ENCODE peak calls at places on chromosomes 3 and 15, in nine cellular contexts. G is naive B cell; J is stimulated activated CD8-positive, alpha-beta memory T cell treated with anti-CD3 and anti-CD28 coated beads, Interleukin-4, amount 100 ng/mL, for 48 hours; L is activated T-cell treated with anti-CD3 and anti-CD28 coated beads, Interleukin-2, amount 50 U/mL, for 1 hour; E is HCEC 1CT; B is Right ventricle myocardium superior; R is T-helper 2 cell; Z is amniotic epithelial cell; D is Calu3. X is an unnamed sample.

GRCh38 chr3:129597792-129598381 is 8.6 kb downstream of the PLXND1 start:
- DNase-seq in G (no peak), J (no peak), L (no peak), E (no peak), B (no peak), R (no peak), Z (no peak), D (no peak), X (no peak)

GRCh38 chr3:25663324-25664065 is 1.2 kb downstream of the TOP2B start:
- DNase-seq in G (peak; percentile 58), J (peak; percentile 35), L (peak; percentile 31), E (peak; percentile 33), B (no peak), R (no peak), Z (peak; percentile 24), D (peak; percentile 52), X (no peak)

GRCh38 chr15:64847448-64847847 is 5.7 kb downstream of the PLEKHO2 start:
- DNase-seq in G (no peak), J (no peak), L (no peak), E (no peak), B (peak; percentile 39), R (no peak), Z (no peak), D (no peak), X (no peak)

GRCh38 chr3:24254649-24255048 is 240.0 kb downstream of the THRB start:
- DNase-seq in G (no peak), J (no peak), L (no peak), E (peak; percentile 95), B (no peak), R (no peak), Z (peak; percentile 66), D (no peak), X (no peak)

GRCh38 chr3:111810909-111811308 is 48.2 kb upstream of the PHLDB2 start:
- DNase-seq in G (no peak), J (no peak), L (no peak), E (peak; percentile 85), B (no peak), R (no peak), Z (peak; percentile 91), D (no peak), X (no peak)

GRCh38 chr3:153443961-153444360 is 281.9 kb downstream of the RAP2B start:
- DNase-seq in G (no peak), J (no peak), L (no peak), E (peak; percentile 21), B (no peak), R (no peak), Z (peak; percentile 6), D (peak; percentile 8), X (no peak)

GRCh38 chr3:123881771-123882170 is 2.4 kb downstream of the MYLK start:
- DNase-seq in G (no peak), J (no peak), L (no peak), E (no peak), B (no peak), R (no peak), Z (no peak), D (no peak), X (no peak)

GRCh38 chr3:195587406-195587805 is 3.7 kb upstream of the APOD start:
- DNase-seq in G (no peak), J (no peak), L (no peak), E (no peak), B (no peak), R (no peak), Z (no peak), D (no peak), X (no peak)

GRCh38 chr15:74441248-74441939 is 7.6 kb upstream of the SEMA7A start:
- DNase-seq in G (no peak), J (no peak), L (no peak), E (no peak), B (no peak), R (no peak), Z (no peak), D (no peak), X (no peak)

GRCh38 chr3:150237490-150237889 is 170.6 kb upstream of the TSC22D2 start:
- DNase-seq in G (no peak), J (no peak), L (no peak), E (peak; percentile 71), B (no peak), R (no peak), Z (peak; percentile 97), D (no peak), X (no peak)

GRCh38 chr3:110971010-110971585 is 100.5 kb upstream of the NECTIN3 start:
- DNase-seq in G (no peak), J (no peak), L (no peak), E (no peak), B (no peak), R (no peak), Z (no peak), D (no peak), X (no peak)

GRCh38 chr15:67839358-67839928 is 402 bp downstream of the RNU6-1 start:
- DNase-seq in G (peak; percentile 65), J (peak; percentile 40), L (peak; percentile 50), E (peak; percentile 51), B (no peak), R (no peak), Z (peak; percentile 53), D (no peak), X (no peak)

GRCh38 chr3:114417265-114417664 is 123.4 kb downstream of the TIGIT start:
- DNase-seq in G (no peak), J (no peak), L (no peak), E (no peak), B (no peak), R (no peak), Z (no peak), D (no peak), X (no peak)

GRCh38 chr15:82699726-82700125 is 9.9 kb downstream of the AP3B2 start:
- DNase-seq in G (no peak), J (no peak), L (no peak), E (no peak), B (no peak), R (no peak), Z (no peak), D (no peak), X (no peak)

X was measured in NCI-H1930.